ENCODE peak calls at places on chromosome X, in four cellular contexts. G is WTC11, J is Caco-2, U is Calu3. B is an unnamed sample.

GRCh38 chrX:150482537-150483217 is 85.7 kb upstream of the MTM1 start:
- DNase-seq in G (no peak), J (no peak), U (peak; percentile 30), B (no peak)

GRCh38 chrX:103607385-103608304 is at the start of gene TCEAL3:
- DNase-seq in G (peak; percentile 48), J (no peak), U (peak; percentile 41), B (no peak)

GRCh38 chrX:49858341-49858740 is 20.9 kb upstream of the USP27X start:
- DNase-seq in G (no peak), J (no peak), U (no peak), B (no peak)

GRCh38 chrX:106921637-106922036 is 1.4 kb downstream of the CLDN2 start:
- DNase-seq in G (no peak), J (no peak), U (no peak), B (no peak)

GRCh38 chrX:46310815-46311497 is 234.3 kb downstream of the ZNF674 start:
- DNase-seq in G (no peak), J (no peak), U (no peak), B (no peak)

GRCh38 chrX:150316564-150316963 is 46.6 kb upstream of the MAMLD1 start:
- DNase-seq in G (no peak), J (no peak), U (no peak), B (no peak)

GRCh38 chrX:39667746-39668507 is 429.8 kb downstream of the BCOR start:
- DNase-seq in G (no peak), J (no peak), U (no peak), B (no peak)

GRCh38 chrX:12210921-12211320 is 72.6 kb downstream of the FRMPD4 start:
- DNase-seq in G (no peak), J (no peak), U (no peak), B (no peak)

GRCh38 chrX:130330706-130331105 is 9.0 kb upstream of the SLC25A14 start:
- DNase-seq in G (peak; percentile 65), J (peak; percentile 78), U (peak; percentile 61), B (no peak)

GRCh38 chrX:72620550-72621145 is 48.0 kb upstream of the HDAC8 start:
- DNase-seq in G (no peak), J (peak; percentile 53), U (peak; percentile 73), B (no peak)

GRCh38 chrX:55160685-55161552 is 59.2 kb upstream of the PAGE5 start:
- DNase-seq in G (peak; percentile 80), J (peak; percentile 86), U (peak; percentile 90), B (peak; percentile 84)

DNA sequence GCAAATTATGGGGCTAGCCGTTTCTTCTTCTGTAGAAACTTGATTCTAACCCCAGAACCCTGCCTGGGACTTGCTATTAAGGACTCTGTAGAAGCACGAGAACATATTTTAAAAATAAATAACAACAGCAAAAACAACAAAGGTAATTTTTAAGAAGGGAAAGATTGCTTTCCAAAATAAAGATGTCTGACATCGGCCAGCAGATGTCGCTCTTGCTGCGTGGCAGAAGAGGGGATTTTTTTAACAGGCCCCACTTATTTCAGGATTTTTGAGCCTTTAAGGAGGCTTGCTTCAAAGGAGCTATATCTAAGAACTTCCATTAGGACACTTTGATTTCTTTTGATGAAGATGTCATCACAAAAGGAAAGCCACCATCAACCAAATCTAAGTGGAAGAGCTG is 62.8 kb upstream of the EGFL6 start:
- DNase-seq in G (peak; percentile 31), J (peak; percentile 30), U (peak; percentile 42), B (no peak)
- TF ChIP-seq CTCF in G (peak; percentile 38), J (peak; percentile 61), U (peak; percentile 41), B (peak; percentile 88)

DNA sequence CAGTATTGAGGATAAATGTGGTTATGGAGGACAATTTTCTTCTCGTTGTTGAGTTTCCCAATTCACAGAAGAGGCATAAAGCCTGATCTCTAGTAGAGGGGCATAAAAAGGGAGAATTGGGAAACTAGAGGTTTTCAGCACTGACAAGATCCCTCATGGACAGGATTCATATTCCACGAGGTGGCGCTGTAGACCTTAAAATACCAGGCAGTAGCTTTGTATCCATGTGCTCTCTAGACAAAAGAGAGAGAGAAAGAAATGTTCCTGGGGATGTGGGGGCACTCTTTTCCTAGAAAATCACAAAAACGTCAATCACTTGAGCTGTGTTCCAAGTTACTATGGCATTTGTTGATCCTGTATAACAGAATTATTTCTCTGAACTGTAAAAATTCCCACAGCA is 128.3 kb downstream of the MAGEE1 start:
- DNase-seq in G (peak; percentile 58), J (no peak), U (peak; percentile 5), B (no peak)
- TF ChIP-seq CTCF in G (peak; percentile 37), J (no peak), U (no peak), B (peak; percentile 67)

DNA sequence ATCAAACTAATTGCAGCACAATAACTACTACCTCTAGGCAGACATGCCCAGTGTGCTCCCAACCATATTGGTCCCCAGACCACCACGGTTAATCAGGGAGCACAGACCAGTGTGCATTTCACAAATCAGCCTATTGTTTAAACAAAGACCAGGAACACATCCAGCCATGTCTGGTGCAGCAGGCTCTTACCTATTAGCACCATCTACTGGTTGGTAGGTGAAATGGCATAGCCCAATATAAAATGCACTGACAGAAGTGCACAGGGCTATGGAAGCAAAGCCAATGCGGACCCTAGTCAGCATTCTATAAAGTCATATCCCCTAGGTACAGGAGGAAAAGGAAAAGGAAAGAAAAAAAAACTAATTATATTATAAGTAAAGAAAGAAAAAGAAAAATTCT is 15.5 kb upstream of the CYLC1 start:
- DNase-seq in G (no peak), J (peak; percentile 33), U (peak; percentile 1), B (no peak)
- TF ChIP-seq CTCF in G (peak; percentile 30), J (peak; percentile 37), U (peak; percentile 20), B (peak; percentile 82)

GRCh38 chrX:1475881-1476280 is 23.2 kb upstream of the ASMTL start:
- DNase-seq in G (no peak), J (no peak), U (no peak), B (peak; percentile 44)
- TF ChIP-seq CTCF in G (no peak), J (no peak), U (no peak), B (no peak)

GRCh38 chrX:2708601-2709200 is 17.6 kb downstream of the CD99 start:
- DNase-seq in G (no peak), J (no peak), U (no peak), B (no peak)
- TF ChIP-seq CTCF in G (no peak), J (no peak), U (no peak), B (no peak)

DNA sequence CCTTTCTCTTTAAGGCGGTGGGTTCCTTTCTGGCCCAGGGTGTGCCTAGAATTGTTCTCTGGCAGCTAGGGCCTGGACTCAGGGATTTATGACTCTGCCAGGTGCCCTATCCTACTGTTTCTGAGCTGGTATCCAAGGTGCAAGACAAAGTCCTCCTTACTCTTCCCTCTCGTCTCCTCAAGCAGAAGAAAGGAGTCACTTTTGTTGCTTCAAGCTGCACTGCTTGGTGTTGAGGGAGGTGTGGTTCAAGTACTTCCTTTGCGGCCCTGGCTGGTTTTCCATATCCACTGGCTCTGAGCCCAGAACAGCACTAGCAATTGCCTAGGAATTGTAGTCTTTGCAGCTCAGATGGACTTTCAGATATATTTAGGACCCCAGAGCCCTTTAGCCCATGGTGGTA is 39.3 kb downstream of the RTL3 start:
- DNase-seq in G (no peak), J (no peak), U (no peak), B (no peak)
- TF ChIP-seq CTCF in G (no peak), J (no peak), U (no peak), B (no peak)

GRCh38 chrX:16804923-16805464 is 18.7 kb downstream of the TXLNG start:
- DNase-seq in G (no peak), J (no peak), U (no peak), B (no peak)

GRCh38 chrX:16807976-16808542 is 21.8 kb downstream of the TXLNG start:
- DNase-seq in G (no peak), J (no peak), U (peak; percentile 15), B (no peak)

GRCh38 chrX:16807548-16807947 is 21.3 kb downstream of the TXLNG start:
- DNase-seq in G (no peak), J (no peak), U (peak; percentile 21), B (no peak)
- TF ChIP-seq CTCF in G (no peak), J (no peak), U (no peak), B (peak; percentile 50)

DNA sequence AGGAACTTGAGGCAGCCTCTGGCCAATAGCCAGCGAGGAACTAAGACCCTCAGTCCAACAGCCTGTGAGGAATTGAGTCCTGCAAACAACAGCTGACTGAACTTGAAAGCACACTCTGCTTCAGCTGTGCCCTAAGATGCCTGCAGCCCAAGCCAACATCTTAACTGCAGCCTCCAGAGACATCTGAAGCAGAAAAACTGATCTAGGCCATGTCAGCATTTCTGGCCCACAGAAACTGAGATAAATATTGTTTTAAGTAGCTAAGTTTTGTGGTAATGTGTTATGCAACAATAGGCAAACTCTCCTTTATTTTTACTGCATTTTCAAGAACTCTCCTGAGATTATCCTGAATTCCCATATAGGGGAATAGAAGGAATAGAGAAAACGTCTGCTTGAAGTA is 24.4 kb upstream of the PIGA start:
- DNase-seq in G (no peak), J (no peak), U (no peak), B (no peak)
- TF ChIP-seq CTCF in G (no peak), J (no peak), U (no peak), B (no peak)

DNA sequence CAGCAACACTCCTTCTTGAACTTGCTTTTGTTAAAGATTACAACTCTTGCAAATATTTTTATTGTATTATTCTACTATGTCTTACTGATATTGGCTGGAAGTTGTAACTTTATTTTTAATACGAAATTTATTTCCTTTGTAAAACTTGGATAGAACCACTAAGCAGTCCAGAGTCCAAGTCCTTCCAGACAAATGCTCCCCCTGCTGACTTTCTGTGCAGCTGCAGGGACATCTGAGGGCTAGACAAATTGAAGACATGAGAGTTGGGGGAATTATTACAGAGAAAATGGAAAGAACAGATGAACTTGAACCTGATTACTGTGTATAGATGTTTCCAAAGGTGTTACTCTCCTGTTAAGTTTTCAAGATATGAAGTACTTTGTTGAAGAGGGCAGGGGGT is 238.8 kb downstream of the GRIA3 start:
- DNase-seq in G (peak; percentile 11), J (no peak), U (peak; percentile 12), B (no peak)
- TF ChIP-seq CTCF in G (no peak), J (peak; percentile 33), U (peak; percentile 31), B (peak; percentile 75)

DNA sequence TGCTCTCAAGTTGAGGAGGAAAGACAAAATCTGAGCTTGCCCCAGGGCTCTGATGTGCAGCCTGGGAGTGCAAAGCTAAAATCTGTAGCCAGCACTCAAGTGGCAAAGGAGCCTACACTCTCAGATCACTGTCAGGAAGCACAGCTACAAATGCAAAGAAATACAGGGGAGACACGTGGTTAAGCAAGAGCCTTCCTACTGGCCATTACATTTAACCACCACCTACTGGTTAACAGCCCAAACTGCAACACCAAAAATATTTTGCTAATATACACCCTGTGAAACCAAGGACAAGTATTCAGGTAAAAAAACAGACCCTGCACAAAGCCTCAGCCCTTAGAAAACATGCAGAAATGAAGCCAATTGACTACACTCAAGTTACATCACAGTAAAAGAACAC is 170.4 kb upstream of the FGF16 start:
- DNase-seq in G (no peak), J (no peak), U (no peak), B (no peak)
- TF ChIP-seq CTCF in G (no peak), J (no peak), U (peak; percentile 14), B (no peak)

B was measured in type B pancreatic cell.